ENCODE peak calls at places on chromosomes 12 and 14, in five cellular contexts. N is CD8-positive, alpha-beta T cell; T is uterus; Y is RWPE2; A is body of pancreas. S is an unnamed sample.

GRCh38 chr14:38065101-38065762 is 142.5 kb upstream of the SSTR1 start:
- DNase-seq in N (peak; percentile 41), T (no peak), Y (no peak), A (no peak), S (peak; percentile 32)

GRCh38 chr12:116916122-116916521 is 5.4 kb downstream of the FBXW8 start:
- DNase-seq in N (no peak), T (no peak), Y (no peak), A (no peak), S (peak; percentile 9)

GRCh38 chr14:100893760-100894159 is 9.8 kb downstream of the RTL1 start:
- DNase-seq in N (no peak), T (no peak), Y (peak; percentile 47), A (peak; percentile 7), S (no peak)

GRCh38 chr12:110932048-110932447 is 11.7 kb upstream of the MYL2 start:
- DNase-seq in N (no peak), T (no peak), Y (no peak), A (no peak), S (no peak)

GRCh38 chr14:68420354-68420753 is 372.5 kb downstream of the ZFP36L1 start:
- DNase-seq in N (no peak), T (no peak), Y (no peak), A (no peak), S (no peak)

GRCh38 chr14:52792097-52792415 is 649 bp upstream of the GNPNAT1 start:
- DNase-seq in N (no peak), T (no peak), Y (no peak), A (no peak), S (no peak)

GRCh38 chr14:56005580-56006053 is 112.6 kb upstream of the PELI2 start:
- DNase-seq in N (no peak), T (no peak), Y (no peak), A (no peak), S (no peak)

GRCh38 chr12:112684742-112685141 is 106.8 kb upstream of the RPH3A start:
- DNase-seq in N (no peak), T (no peak), Y (no peak), A (no peak), S (no peak)

GRCh38 chr12:57726151-57726883 is 12.2 kb downstream of the AGAP2 start:
- DNase-seq in N (no peak), T (peak; percentile 82), Y (no peak), A (peak; percentile 88), S (peak; percentile 77)

GRCh38 chr14:51236314-51236713 is 3.7 kb upstream of the TMX1 start:
- DNase-seq in N (no peak), T (no peak), Y (no peak), A (no peak), S (no peak)

GRCh38 chr12:66036317-66036716 is 94.2 kb downstream of the LLPH start:
- DNase-seq in N (no peak), T (peak; percentile 27), Y (peak; percentile 77), A (peak; percentile 21), S (no peak)

GRCh38 chr12:18054925-18055324 is 35.1 kb downstream of the RERGL start:
- DNase-seq in N (no peak), T (no peak), Y (no peak), A (no peak), S (no peak)

GRCh38 chr14:61609143-61609851 is 86.0 kb upstream of the HIF1A start:
- DNase-seq in N (no peak), T (peak; percentile 19), Y (no peak), A (no peak), S (no peak)

GRCh38 chr12:123591702-123592481 is 7.5 kb downstream of the TMED2 start:
- DNase-seq in N (no peak), T (no peak), Y (no peak), A (no peak), S (no peak)

GRCh38 chr12:120445911-120446909 is at the start of the genes GATC and TRIAP1:
- DNase-seq in N (peak; percentile 80), T (peak; percentile 84), Y (peak; percentile 82), A (peak; percentile 85), S (peak; percentile 81)

GRCh38 chr14:55097894-55098560 is 31.0 kb upstream of the LGALS3 start:
- DNase-seq in N (no peak), T (no peak), Y (no peak), A (no peak), S (peak; percentile 63)

GRCh38 chr14:85572845-85573244 is 42.9 kb downstream of the FLRT2 start:
- DNase-seq in N (no peak), T (no peak), Y (no peak), A (no peak), S (no peak)

GRCh38 chr12:52043386-52044212 is 7.6 kb upstream of the NR4A1 start:
- DNase-seq in N (no peak), T (peak; percentile 63), Y (no peak), A (peak; percentile 66), S (no peak)

GRCh38 chr14:84403585-84403984 is 1126.4 kb upstream of the FLRT2 start:
- DNase-seq in N (no peak), T (no peak), Y (no peak), A (no peak), S (no peak)

GRCh38 chr12:39145175-39145999 is 240.0 kb upstream of the CPNE8 start:
- DNase-seq in N (no peak), T (peak; percentile 37), Y (no peak), A (peak; percentile 64), S (no peak)

GRCh38 chr12:39144613-39145061 is 239.2 kb upstream of the CPNE8 start:
- DNase-seq in N (no peak), T (no peak), Y (no peak), A (no peak), S (no peak)
- H3K27ac ChIP-seq in N (no peak overlapping the region), T (no peak overlapping the region), Y (no peak overlapping the region), A (peak overlapping the region; percentile 49), S (no peak overlapping the region)

DNA sequence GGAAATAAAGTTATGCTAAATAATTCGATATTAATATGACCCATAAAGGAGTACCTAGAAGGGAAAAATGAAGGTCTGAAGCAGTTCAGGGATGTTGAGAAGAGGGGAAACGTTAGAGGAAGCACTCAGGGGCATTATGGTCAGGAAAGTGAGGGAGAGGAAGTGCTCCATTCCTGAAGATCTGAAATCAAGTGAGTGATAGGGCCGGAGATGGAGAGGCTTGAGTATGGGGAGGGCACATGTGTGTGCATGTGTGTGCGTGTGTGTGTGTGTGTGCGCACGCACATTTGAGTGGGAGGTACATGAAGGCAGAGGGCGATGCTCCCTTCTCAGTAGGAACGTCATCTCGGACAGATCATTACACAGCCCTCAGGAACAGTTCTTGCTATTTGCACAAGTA is 4.9 kb upstream of the DCD start:
- DNase-seq in N (no peak), T (no peak), Y (no peak), A (no peak), S (no peak)
- H3K27ac ChIP-seq in N (no peak overlapping the region), T (no peak overlapping the region), Y (no peak overlapping the region), A (no peak overlapping the region), S (no peak overlapping the region)

GRCh38 chr14:89406941-89407340 is 10.1 kb downstream of the FOXN3 start:
- DNase-seq in N (no peak), T (no peak), Y (no peak), A (no peak), S (no peak)
- H3K27ac ChIP-seq in N (no peak overlapping the region), T (peak overlapping the region; percentile 24), Y (peak overlapping the region; percentile 76), A (no peak overlapping the region), S (no peak overlapping the region)

DNA sequence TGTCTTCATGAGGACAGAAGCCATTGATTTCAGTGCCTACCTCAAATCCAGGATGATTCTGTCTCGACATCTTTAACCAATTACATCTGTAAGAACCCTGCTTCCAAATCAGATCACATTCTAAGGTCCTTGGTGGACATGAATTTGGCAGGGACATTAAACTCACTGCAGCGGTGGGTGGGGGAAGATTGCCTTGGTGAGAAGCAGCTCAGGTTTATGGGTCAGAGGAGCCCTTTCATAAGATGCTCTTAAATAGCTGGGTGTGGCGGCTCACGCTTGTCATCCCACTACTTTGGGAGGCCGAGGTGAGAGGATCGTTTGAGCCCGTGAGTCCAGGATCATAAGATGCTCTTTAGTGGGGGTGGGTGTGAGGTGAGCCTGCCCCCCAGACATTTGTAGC is 42.9 kb downstream of the ELK3 start:
- DNase-seq in N (no peak), T (no peak), Y (no peak), A (no peak), S (no peak)
- H3K27ac ChIP-seq in N (no peak overlapping the region), T (peak overlapping the region; percentile 96), Y (peak overlapping the region; percentile 68), A (no peak overlapping the region), S (no peak overlapping the region)